ENCODE peak calls at places on chromosomes 6 and 20, in nine cellular contexts. N is NCI-H2029 treated with DMSO at 0.1 percent for 48 hours; F is hippocampal formation; K is left colon; T is dermis blood vessel endothelial cell; G is M059J; X is fibroblast of the aortic adventitia; L is endodermal cell; Y is CD8-positive, alpha-beta memory T cell. J is an unnamed sample.

GRCh38 chr20:50508171-50508761 is 1.9 kb upstream of the PTPN1 start:
- DNase-seq in N (no peak), F (no peak), K (no peak), T (no peak), G (peak; percentile 45), X (no peak), L (peak; percentile 68), Y (no peak), J (no peak)

GRCh38 chr20:20010639-20011500 is 6.3 kb upstream of the NAA20 start:
- DNase-seq in N (peak; percentile 32), F (peak; percentile 78), K (no peak), T (peak; percentile 27), G (peak; percentile 82), X (peak; percentile 25), L (no peak), Y (no peak), J (peak; percentile 82)

GRCh38 chr6:3351105-3351676 is 92.4 kb downstream of the PSMG4 start:
- DNase-seq in N (peak; percentile 96), F (peak; percentile 65), K (peak; percentile 24), T (peak; percentile 41), G (peak; percentile 74), X (no peak), L (no peak), Y (no peak), J (peak; percentile 69)

GRCh38 chr20:49937023-49937929 is 1.1 kb downstream of the RNF114 start:
- DNase-seq in N (no peak), F (no peak), K (peak; percentile 50), T (peak; percentile 30), G (peak; percentile 56), X (no peak), L (no peak), Y (no peak), J (peak; percentile 19)

GRCh38 chr6:33071579-33071978 is 1.9 kb downstream of the HLA-DPA1 start:
- DNase-seq in N (no peak), F (no peak), K (no peak), T (no peak), G (no peak), X (no peak), L (no peak), Y (no peak), J (no peak)

GRCh38 chr20:59994697-59995122 is 36.5 kb downstream of the CDH26 start:
- DNase-seq in N (no peak), F (no peak), K (peak; percentile 52), T (peak; percentile 3), G (peak; percentile 43), X (peak; percentile 2), L (peak; percentile 97), Y (no peak), J (no peak)

GRCh38 chr6:31158863-31159855 is 770 bp downstream of the TCF19 start:
- DNase-seq in N (no peak), F (no peak), K (no peak), T (peak; percentile 21), G (peak; percentile 67), X (peak; percentile 13), L (peak; percentile 84), Y (no peak), J (no peak)

GRCh38 chr20:61057313-61058171 is 194.5 kb upstream of the CDH4 start:
- DNase-seq in N (no peak), F (no peak), K (no peak), T (no peak), G (no peak), X (no peak), L (no peak), Y (no peak), J (no peak)

GRCh38 chr20:34859367-34859766 is 13.3 kb downstream of the GGT7 start:
- DNase-seq in N (no peak), F (no peak), K (no peak), T (no peak), G (no peak), X (no peak), L (no peak), Y (no peak), J (no peak)

GRCh38 chr6:133099573-133099972 is 141.6 kb upstream of the EYA4 start:
- DNase-seq in N (no peak), F (no peak), K (no peak), T (no peak), G (peak; percentile 92), X (peak; percentile 36), L (no peak), Y (no peak), J (peak; percentile 31)

GRCh38 chr20:38706482-38706881 is 17.8 kb upstream of the SLC32A1 start:
- DNase-seq in N (no peak), F (no peak), K (no peak), T (no peak), G (no peak), X (no peak), L (peak; percentile 68), Y (no peak), J (no peak)

GRCh38 chr6:14335071-14335470 is 217.5 kb downstream of the CD83 start:
- DNase-seq in N (no peak), F (no peak), K (no peak), T (no peak), G (peak; percentile 53), X (no peak), L (no peak), Y (no peak), J (no peak)

GRCh38 chr6:34145161-34146020 is 496 bp downstream of the GRM4 start:
- DNase-seq in N (no peak), F (no peak), K (no peak), T (peak; percentile 49), G (peak; percentile 59), X (peak; percentile 39), L (peak; percentile 86), Y (peak; percentile 46), J (peak; percentile 25)

GRCh38 chr6:169312658-169313346 is 59.2 kb upstream of the THBS2 start:
- DNase-seq in N (no peak), F (no peak), K (no peak), T (no peak), G (peak; percentile 80), X (peak; percentile 41), L (no peak), Y (no peak), J (no peak)

GRCh38 chr20:49978685-49979029 is 4.1 kb upstream of the SNAI1 start:
- DNase-seq in N (no peak), F (no peak), K (no peak), T (no peak), G (no peak), X (no peak), L (no peak), Y (no peak), J (no peak)

GRCh38 chr6:6711832-6712231 is 123.3 kb downstream of the LY86 start:
- DNase-seq in N (no peak), F (peak; percentile 27), K (no peak), T (no peak), G (no peak), X (no peak), L (no peak), Y (peak; percentile 22), J (no peak)

GRCh38 chr20:62588458-62589149 is 53.7 kb upstream of the SLCO4A1 start:
- DNase-seq in N (no peak), F (no peak), K (no peak), T (peak; percentile 58), G (peak; percentile 96), X (peak; percentile 22), L (no peak), Y (no peak), J (peak; percentile 25)

GRCh38 chr20:51036226-51036625 is 13.3 kb upstream of the KCNG1 start:
- DNase-seq in N (no peak), F (no peak), K (no peak), T (no peak), G (no peak), X (no peak), L (no peak), Y (no peak), J (no peak)

GRCh38 chr20:58903636-58904035 is 51.1 kb downstream of the GNAS start:
- DNase-seq in N (no peak), F (no peak), K (no peak), T (no peak), G (no peak), X (no peak), L (no peak), Y (no peak), J (no peak)

GRCh38 chr6:193773-194310 is 98.4 kb upstream of the DUSP22 start:
- DNase-seq in N (no peak), F (no peak), K (no peak), T (no peak), G (peak; percentile 23), X (no peak), L (no peak), Y (peak; percentile 17), J (no peak)

GRCh38 chr6:166097914-166098522 is 69.6 kb downstream of the TBXT start:
- DNase-seq in N (peak; percentile 23), F (peak; percentile 11), K (peak; percentile 53), T (peak; percentile 82), G (peak; percentile 20), X (peak; percentile 82), L (peak; percentile 97), Y (peak; percentile 30), J (peak; percentile 42)

GRCh38 chr20:64024141-64024990 is 11.6 kb upstream of the C20orf204 start:
- DNase-seq in N (no peak), F (no peak), K (peak; percentile 51), T (no peak), G (no peak), X (no peak), L (peak; percentile 36), Y (no peak), J (no peak)

GRCh38 chr20:38985603-38986170 is 23.5 kb downstream of the DHX35 start:
- DNase-seq in N (no peak), F (no peak), K (no peak), T (peak; percentile 26), G (peak; percentile 97), X (peak; percentile 94), L (no peak), Y (no peak), J (peak; percentile 38)

GRCh38 chr6:35718911-35719381 is 17.9 kb upstream of the ARMC12 start:
- DNase-seq in N (no peak), F (no peak), K (no peak), T (no peak), G (no peak), X (no peak), L (peak; percentile 62), Y (peak; percentile 31), J (peak; percentile 49)

GRCh38 chr20:39849664-39850063 is 839.4 kb downstream of the MAFB start:
- DNase-seq in N (peak; percentile 45), F (no peak), K (peak; percentile 70), T (peak; percentile 26), G (peak; percentile 99), X (peak; percentile 93), L (peak; percentile 43), Y (no peak), J (peak; percentile 77)

GRCh38 chr20:32509639-32510066 is 75.5 kb downstream of the NOL4L start:
- DNase-seq in N (no peak), F (no peak), K (no peak), T (peak; percentile 77), G (peak; percentile 70), X (no peak), L (peak; percentile 51), Y (peak; percentile 86), J (peak; percentile 71)

GRCh38 chr6:50145125-50145524 is 95.4 kb upstream of the DEFB112 start:
- DNase-seq in N (no peak), F (no peak), K (no peak), T (peak; percentile 12), G (peak; percentile 6), X (no peak), L (no peak), Y (no peak), J (no peak)

GRCh38 chr20:1618479-1618878 is 1.3 kb downstream of the SIRPB1 start:
- DNase-seq in N (no peak), F (no peak), K (no peak), T (no peak), G (no peak), X (no peak), L (no peak), Y (no peak), J (no peak)

GRCh38 chr6:156396068-156396771 is 381.0 kb upstream of the ARID1B start:
- DNase-seq in N (no peak), F (no peak), K (no peak), T (no peak), G (no peak), X (no peak), L (no peak), Y (peak; percentile 66), J (no peak)

GRCh38 chr6:143260857-143261256 is 189.6 kb downstream of the ADAT2 start:
- DNase-seq in N (no peak), F (no peak), K (no peak), T (no peak), G (peak; percentile 78), X (no peak), L (no peak), Y (no peak), J (no peak)

GRCh38 chr6:111032493-111033140 is 50.8 kb downstream of the RPF2 start:
- DNase-seq in N (no peak), F (no peak), K (no peak), T (no peak), G (no peak), X (peak; percentile 80), L (no peak), Y (no peak), J (no peak)

J was measured in endothelial cell of umbilical vein.